ENCODE peak calls at places on chromosomes 7 and 10, in four cellular contexts. D, P, H and Q are unnamed samples.

GRCh38 chr7:150976529-150977381 is 1.4 kb downstream of the KCNH2 start:
- DNase-seq in D (peak; percentile 69), P (peak; percentile 80), H (no peak), Q (no peak)

GRCh38 chr10:5071411-5072198 is 22.6 kb upstream of the AKR1C3 start:
- DNase-seq in D (no peak), P (peak; percentile 72), H (peak; percentile 26), Q (peak; percentile 57)

GRCh38 chr10:74913321-74913980 is 87.1 kb downstream of the KAT6B start:
- DNase-seq in D (no peak), P (no peak), H (no peak), Q (no peak)

GRCh38 chr7:41459183-41459582 is 243.7 kb downstream of the INHBA start:
- DNase-seq in D (no peak), P (no peak), H (no peak), Q (no peak)

GRCh38 chr10:46550076-46550790 is 6.2 kb downstream of the GPRIN2 start:
- DNase-seq in D (peak; percentile 68), P (no peak), H (no peak), Q (no peak)

GRCh38 chr10:30438016-30438850 is 4.2 kb downstream of the MAP3K8 start:
- DNase-seq in D (no peak), P (peak; percentile 64), H (no peak), Q (no peak)

GRCh38 chr7:35725280-35725680 is 30.3 kb upstream of the HERPUD2 start:
- DNase-seq in D (peak; percentile 62), P (no peak), H (no peak), Q (no peak)

GRCh38 chr7:106283831-106284515 is 810 bp downstream of the NAMPT start:
- DNase-seq in D (peak; percentile 76), P (peak; percentile 66), H (no peak), Q (peak; percentile 51)

GRCh38 chr7:148963583-148964509 is 64.5 kb downstream of the PDIA4 start:
- DNase-seq in D (no peak), P (no peak), H (no peak), Q (no peak)

DNA sequence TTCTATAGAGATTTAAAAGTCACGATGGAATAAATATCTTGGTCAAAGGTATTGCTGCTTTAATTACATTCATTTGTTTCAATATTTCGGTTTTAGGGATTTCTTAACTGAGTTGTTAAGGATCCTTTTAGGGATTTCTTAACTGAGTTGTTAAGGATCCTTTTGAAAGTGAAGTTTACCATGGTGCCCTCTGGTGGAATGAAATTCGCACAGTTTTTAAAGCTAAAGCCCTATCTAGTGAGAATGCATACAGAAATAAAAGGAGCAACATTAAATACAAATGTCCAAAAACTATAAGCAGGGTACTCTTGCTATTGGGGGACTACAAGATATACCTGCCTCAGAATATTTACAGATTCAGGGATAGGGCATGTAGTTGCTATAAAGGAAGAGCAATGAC is 193.7 kb downstream of the RNLS start:
- DNase-seq in D (no peak), P (peak; percentile 49), H (peak; percentile 32), Q (peak; percentile 61)
- TF ChIP-seq CTCF in D (peak; percentile 52), P (peak; percentile 61), H (peak; percentile 74), Q (peak; percentile 47)

GRCh38 chr7:28168393-28169158 is 12.0 kb downstream of the JAZF1 start:
- DNase-seq in D (no peak), P (no peak), H (no peak), Q (no peak)

GRCh38 chr7:28163955-28164354 is 16.6 kb downstream of the JAZF1 start:
- DNase-seq in D (no peak), P (no peak), H (peak; percentile 86), Q (peak; percentile 51)

GRCh38 chr7:28165971-28166955 is 14.3 kb downstream of the JAZF1 start:
- DNase-seq in D (no peak), P (no peak), H (no peak), Q (peak; percentile 87)

GRCh38 chr7:28166982-28167715 is 13.4 kb downstream of the JAZF1 start:
- DNase-seq in D (no peak), P (no peak), H (no peak), Q (no peak)

GRCh38 chr7:28165221-28165807 is 15.3 kb downstream of the JAZF1 start:
- DNase-seq in D (no peak), P (no peak), H (no peak), Q (no peak)
- H3K4me3 ChIP-seq in D (no peak overlapping the region), P (no peak overlapping the region), H (no peak overlapping the region), Q (no peak overlapping the region)

GRCh38 chr10:13830385-13830784 is 243.6 kb downstream of the PRPF18 start:
- DNase-seq in D (no peak), P (no peak), H (no peak), Q (no peak)
- TF ChIP-seq CTCF in D (no peak), P (no peak), H (no peak), Q (no peak)

DNA sequence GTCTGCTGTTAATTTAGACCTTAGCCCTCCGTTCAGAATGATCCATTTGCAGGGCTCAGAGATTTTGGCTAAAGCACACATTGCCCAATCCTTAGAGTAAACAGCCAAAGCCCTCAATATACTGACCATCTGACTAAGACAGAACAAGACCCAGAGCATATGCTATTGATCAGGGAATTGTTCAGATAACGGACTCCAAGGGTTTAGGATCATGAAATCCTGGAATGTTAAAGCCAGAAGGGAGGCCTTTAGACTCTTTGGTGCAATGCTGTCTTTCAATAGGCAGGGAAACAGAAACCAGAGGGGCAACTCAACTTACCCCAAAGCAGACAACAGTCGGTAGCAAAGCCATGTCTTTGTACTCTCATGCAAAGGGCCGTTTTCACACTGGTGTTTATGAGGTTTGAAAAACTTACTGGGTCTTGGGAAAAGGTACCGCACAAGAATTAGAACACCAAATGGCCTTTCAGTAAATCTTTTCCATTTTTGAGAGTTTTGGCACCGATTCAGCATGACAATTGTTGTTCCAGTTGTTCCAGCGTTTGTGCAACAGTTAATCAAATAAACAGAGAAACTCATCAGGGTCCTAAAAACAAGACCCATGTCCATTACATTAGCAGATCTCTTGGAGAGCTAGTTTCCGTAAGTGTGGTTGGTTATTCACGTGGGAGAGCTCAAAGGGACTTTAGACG is 94.2 kb upstream of the AGBL3 start:
- DNase-seq in D (no peak), P (no peak), H (peak; percentile 48), Q (peak; percentile 57)
- H3K4me3 ChIP-seq in D (peak overlapping the region; percentile 66), P (peak overlapping the region; percentile 48), H (peak overlapping the region; percentile 63), Q (peak overlapping the region; percentile 85)

GRCh38 chr10:86319626-86320025 is 47.0 kb downstream of the GRID1 start:
- DNase-seq in D (no peak), P (no peak), H (no peak), Q (no peak)
- TF ChIP-seq CTCF in D (no peak), P (no peak), H (no peak), Q (no peak)